ENCODE peak calls at places on chromosomes 11 and 22, in four cellular contexts. V is M059J, W is EH, Y is glutamatergic neuron. F is an unnamed sample.

GRCh38 chr11:77179048-77179447 is 51.0 kb downstream of the MYO7A start:
- DNase-seq in W (no peak), Y (no peak), V (no peak), F (no peak)

GRCh38 chr11:122772945-122773344 is 65.4 kb upstream of the CRTAM start:
- DNase-seq in Y (no peak), W (peak), V (no peak), F (peak)

GRCh38 chr22:29224121-29224858 is 18.6 kb downstream of the EMID1 start:
- DNase-seq in W (no peak), V (no peak), Y (peak), F (no peak)

GRCh38 chr22:40120783-40121182 is 56.9 kb upstream of the TNRC6B start:
- DNase-seq in W (no peak), V (no peak), Y (no peak), F (no peak)

GRCh38 chr11:44066732-44067131 is 662 bp downstream of the ACCS start:
- DNase-seq in W (peak), Y (no peak), V (peak), F (peak)

GRCh38 chr11:62145261-62145871 is 21.6 kb downstream of the INCENP start:
- DNase-seq in V (no peak), Y (no peak), W (no peak), F (no peak)

GRCh38 chr22:45445031-45445710 is 31.7 kb downstream of the RIBC2 start:
- DNase-seq in W (no peak), V (no peak), Y (no peak), F (no peak)

GRCh38 chr11:1327064-1327460 is 17.6 kb upstream of the TOLLIP start:
- DNase-seq in W (peak), Y (no peak), V (no peak), F (no peak)

F was measured in EL.